ENCODE peak calls at places on chromosomes 12 and 14, in eight cellular contexts. W, T, C, J, A, V, N and P are unnamed samples.
A peak's percentile ranks its signal among the peaks of the same experiment; 100 is the strongest.

GRCh38 chr12:116694653-116695463 is 43.0 kb downstream of the SPRING1 start:
- DNase-seq in W (no peak), T (no peak), J (no peak), C (no peak), V (no peak), A (no peak), N (no peak), P (no peak)

GRCh38 chr14:96264850-96265249 is 8.8 kb downstream of the BDKRB1 start:
- DNase-seq in W (peak; percentile 75), J (no peak), N (no peak), V (no peak), T (peak; percentile 63), A (no peak), C (no peak), P (no peak)

GRCh38 chr12:50505386-50505827 is 622 bp downstream of the DIP2B start:
- DNase-seq in N (no peak), T (no peak), A (no peak), W (no peak), C (peak; percentile 49), J (peak; percentile 23), V (no peak), P (no peak)

GRCh38 chr12:132593938-132594358 is 16.4 kb downstream of the LRCOL1 start:
- DNase-seq in T (peak; percentile 86), C (peak; percentile 92), J (peak; percentile 89), W (peak; percentile 95), V (peak; percentile 94), A (no peak), N (peak; percentile 33), P (peak; percentile 83)

GRCh38 chr12:117119592-117120198 is 20.5 kb upstream of the TESC start:
- DNase-seq in W (peak; percentile 80), T (no peak), A (peak; percentile 33), V (no peak), N (no peak), C (no peak), J (no peak), P (no peak)

GRCh38 chr14:47442206-47442605 is 233.2 kb downstream of the MDGA2 start:
- DNase-seq in C (no peak), W (peak; percentile 8), T (peak; percentile 8), V (no peak), J (peak; percentile 56), N (no peak), A (no peak), P (no peak)

GRCh38 chr12:115341442-115341841 is 657.5 kb upstream of the TBX3 start:
- DNase-seq in J (peak; percentile 99), W (no peak), C (peak; percentile 87), A (no peak), N (peak; percentile 91), T (peak; percentile 99), V (no peak), P (peak; percentile 99)

GRCh38 chr12:56766535-56766934 is 3.4 kb downstream of the HSD17B6 start:
- DNase-seq in J (no peak), T (no peak), N (no peak), W (no peak), C (no peak), V (no peak), A (no peak), P (no peak)

GRCh38 chr12:46659032-46659703 is 166.6 kb downstream of the SLC38A4 start:
- DNase-seq in W (no peak), A (no peak), C (no peak), T (peak; percentile 22), J (no peak), V (no peak), N (no peak), P (no peak)

DNA sequence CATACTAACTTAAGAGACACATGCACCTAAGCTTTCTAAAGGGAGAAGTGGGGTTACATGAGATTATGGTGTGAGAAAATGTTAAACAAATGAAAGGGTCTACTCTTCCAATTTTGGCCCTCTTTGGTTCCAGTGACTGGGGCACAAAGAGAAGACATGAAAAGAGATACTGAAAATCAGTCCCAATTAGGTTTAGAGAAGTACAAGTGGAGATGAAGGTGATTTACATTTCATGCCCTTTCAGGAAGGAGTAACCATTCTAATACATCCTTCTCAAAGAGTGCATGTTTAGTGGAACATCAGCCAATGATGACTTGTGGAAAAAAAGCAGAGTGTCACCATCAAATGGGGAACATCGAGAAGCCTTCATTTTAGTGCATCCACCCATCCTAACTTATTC is 14.4 kb downstream of the MGP start:
- DNase-seq in T (no peak), J (no peak), C (no peak), N (no peak), A (no peak), V (no peak), W (no peak), P (no peak)
- H3K4me3 ChIP-seq in T (no peak overlapping the region), J (no peak overlapping the region), C (no peak overlapping the region), N (no peak overlapping the region), A (no peak overlapping the region), V (no peak overlapping the region), W (no peak overlapping the region), P (no peak overlapping the region)

GRCh38 chr14:69553221-69553620 is 21.4 kb downstream of the CCDC177 start:
- DNase-seq in J (no peak), N (peak; percentile 52), W (no peak), C (no peak), V (no peak), A (no peak), T (peak; percentile 92), P (no peak)
- H3K4me3 ChIP-seq in J (no peak overlapping the region), N (no peak overlapping the region), W (no peak overlapping the region), C (no peak overlapping the region), V (no peak overlapping the region), A (no peak overlapping the region), T (no peak overlapping the region), P (no peak overlapping the region)

DNA sequence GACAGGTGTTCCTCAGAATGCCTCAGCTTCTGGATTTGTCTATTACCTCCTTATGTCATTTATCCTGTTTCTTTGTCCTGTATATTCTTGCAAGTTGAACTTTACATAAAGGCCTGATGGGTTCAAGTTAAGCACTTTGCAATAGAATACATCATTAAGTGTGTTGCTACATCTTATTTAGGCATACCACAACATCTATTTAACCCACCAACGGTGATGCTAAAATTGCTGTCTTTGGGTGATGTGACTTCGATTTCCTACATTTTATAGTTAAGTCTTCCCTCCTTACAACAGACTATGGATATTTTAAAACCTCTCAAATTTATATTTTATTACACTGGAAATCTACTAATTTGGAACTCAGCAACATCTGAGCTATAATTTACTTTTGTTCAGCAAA is 171.0 kb downstream of the KICS2 start:
- DNase-seq in N (no peak), J (no peak), V (no peak), C (no peak), T (no peak), W (no peak), A (no peak), P (no peak)
- H3K4me3 ChIP-seq in N (no peak overlapping the region), J (no peak overlapping the region), V (no peak overlapping the region), C (no peak overlapping the region), T (no peak overlapping the region), W (no peak overlapping the region), A (no peak overlapping the region), P (no peak overlapping the region)

GRCh38 chr14:49673586-49673985 is 14.4 kb downstream of the POLE2 start:
- DNase-seq in J (no peak), N (no peak), T (no peak), C (no peak), W (no peak), A (no peak), V (no peak), P (no peak)

GRCh38 chr14:49677643-49678042 is 10.4 kb downstream of the POLE2 start:
- DNase-seq in J (no peak), A (no peak), N (no peak), C (no peak), V (no peak), W (peak; percentile 34), T (no peak), P (no peak)

DNA sequence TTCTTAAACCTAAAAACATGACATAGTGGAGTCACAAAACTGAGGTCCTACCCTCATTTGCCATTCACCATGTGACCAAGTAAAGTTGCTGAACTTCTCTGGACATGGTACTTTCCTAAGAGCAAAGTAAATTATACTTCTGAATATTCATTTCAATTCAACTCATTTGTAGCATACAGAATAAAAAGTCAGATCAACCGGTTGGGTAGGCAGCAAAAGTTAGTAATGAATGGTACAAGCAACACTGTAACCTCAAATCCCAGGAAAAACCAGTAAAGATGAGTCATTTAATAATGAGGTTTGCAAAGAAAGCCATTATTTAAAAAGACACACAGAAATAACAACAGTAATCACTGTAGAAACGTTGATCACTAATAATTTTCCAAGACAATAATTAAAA is 8.7 kb downstream of the POLE2 start:
- DNase-seq in N (no peak), C (no peak), V (no peak), W (no peak), J (peak; percentile 17), T (no peak), A (no peak), P (no peak)
- H3K4me3 ChIP-seq in N (no peak overlapping the region), C (no peak overlapping the region), V (no peak overlapping the region), W (no peak overlapping the region), J (no peak overlapping the region), T (no peak overlapping the region), A (no peak overlapping the region), P (no peak overlapping the region)

DNA sequence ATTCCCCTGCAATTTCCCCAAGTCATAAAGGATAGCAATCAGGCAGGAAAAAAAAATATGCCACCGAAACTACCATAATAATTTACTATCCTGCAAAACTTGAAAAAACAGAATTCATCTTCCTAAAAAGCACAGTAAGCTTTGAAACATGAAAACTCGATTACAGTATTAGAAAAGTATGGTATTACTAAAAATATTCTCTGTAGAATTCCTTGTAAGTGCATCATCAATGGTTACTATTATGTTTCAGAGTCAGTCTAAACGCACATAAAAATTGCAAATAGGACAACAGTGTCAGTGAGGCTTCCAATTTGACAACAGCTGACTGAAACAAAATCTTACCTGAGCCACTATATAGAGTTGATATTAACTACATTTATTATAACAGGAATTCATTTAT is 44.9 kb downstream of the FOXN3 start:
- DNase-seq in W (no peak), T (no peak), C (no peak), N (no peak), V (no peak), J (no peak), A (no peak), P (no peak)
- H3K4me3 ChIP-seq in W (no peak overlapping the region), T (no peak overlapping the region), C (no peak overlapping the region), N (no peak overlapping the region), V (no peak overlapping the region), J (no peak overlapping the region), A (no peak overlapping the region), P (no peak overlapping the region)